ENCODE peak calls at places on chromosomes 3 and 15, in six cellular contexts. Y is heart right ventricle; I is HL-60; G is BE2C; Q is Jurkat, Clone E6-1; N is adrenal gland. K is an unnamed sample.

GRCh38 chr3:6921041-6921440 is 60.1 kb downstream of the GRM7 start:
- DNase-seq in G (no peak), I (no peak), Y (no peak), N (no peak), Q (no peak), K (no peak)

GRCh38 chr3:13215940-13216546 is 142.8 kb upstream of the IQSEC1 start:
- DNase-seq in I (no peak), N (no peak), Q (no peak), Y (no peak), G (no peak), K (no peak)

GRCh38 chr15:76514292-76514691 is 177.7 kb downstream of the ISL2 start:
- DNase-seq in I (no peak), Y (no peak), N (no peak), G (no peak), Q (no peak), K (no peak)

GRCh38 chr3:112338727-112339056 is 5.7 kb downstream of the CD200 start:
- DNase-seq in Q (no peak), N (no peak), Y (no peak), G (no peak), I (no peak), K (no peak)

GRCh38 chr15:90402230-90402629 is 14.2 kb downstream of the IQGAP1 start:
- DNase-seq in Y (no peak), I (no peak), N (no peak), Q (no peak), G (no peak), K (peak; percentile 86)

GRCh38 chr3:14441920-14442300 is 39.5 kb downstream of the SLC6A6 start:
- DNase-seq in Q (no peak), Y (no peak), I (no peak), G (no peak), N (no peak), K (no peak)

GRCh38 chr3:123489400-123490004 is 40.6 kb upstream of the ADCY5 start:
- DNase-seq in Q (peak; percentile 27), I (peak; percentile 29), G (peak; percentile 73), N (peak; percentile 70), Y (peak; percentile 76), K (peak; percentile 68)

GRCh38 chr15:69318033-69318432 is 19.3 kb downstream of the PAQR5 start:
- DNase-seq in G (no peak), Y (no peak), Q (no peak), I (no peak), N (no peak), K (no peak)

GRCh38 chr3:194281306-194281705 is 69.8 kb downstream of the CPN2 start:
- DNase-seq in Q (no peak), G (no peak), Y (no peak), I (no peak), N (peak; percentile 15), K (peak; percentile 34)

GRCh38 chr3:182226995-182227394 is 515.3 kb downstream of the SOX2 start:
- DNase-seq in I (no peak), Q (no peak), G (no peak), Y (no peak), N (no peak), K (no peak)

GRCh38 chr3:193743702-193744047 is 150.7 kb downstream of the OPA1 start:
- DNase-seq in N (no peak), G (no peak), I (peak; percentile 11), Q (no peak), Y (no peak), K (no peak)

GRCh38 chr3:137249311-137249940 is 291.6 kb downstream of the IL20RB start:
- DNase-seq in G (no peak), I (no peak), Y (no peak), Q (no peak), N (no peak), K (no peak)

GRCh38 chr15:72554471-72555425 is 80.6 kb downstream of the ARIH1 start:
- DNase-seq in G (no peak), Q (no peak), I (no peak), Y (no peak), N (peak; percentile 34), K (no peak)

GRCh38 chr3:113091417-113091816 is 100.6 kb downstream of the GTPBP8 start:
- DNase-seq in I (no peak), N (no peak), Q (no peak), Y (no peak), G (no peak), K (no peak)

GRCh38 chr15:39287322-39288195 is 293.3 kb upstream of the THBS1 start:
- DNase-seq in I (no peak), Q (no peak), N (no peak), Y (no peak), G (no peak), K (no peak)

GRCh38 chr15:80026310-80026709 is 33.2 kb upstream of the ZFAND6 start:
- DNase-seq in I (no peak), N (no peak), Y (no peak), Q (no peak), G (no peak), K (no peak)

GRCh38 chr3:3800685-3801509 is 1.7 kb downstream of the LRRN1 start:
- DNase-seq in G (no peak), I (no peak), Y (peak; percentile 16), Q (no peak), N (peak; percentile 15), K (no peak)

GRCh38 chr3:3801510-3801841 is 2.2 kb downstream of the LRRN1 start:
- DNase-seq in I (no peak), N (no peak), Y (no peak), G (no peak), Q (no peak), K (no peak)

GRCh38 chr3:3799173-3800075 is at the start of gene LRRN1:
- DNase-seq in Q (peak; percentile 33), I (no peak), N (peak; percentile 36), G (no peak), Y (peak; percentile 34), K (no peak)

GRCh38 chr3:3800076-3800448 is 831 bp downstream of the LRRN1 start:
- DNase-seq in I (no peak), Y (no peak), N (no peak), G (no peak), Q (no peak), K (no peak)

DNA sequence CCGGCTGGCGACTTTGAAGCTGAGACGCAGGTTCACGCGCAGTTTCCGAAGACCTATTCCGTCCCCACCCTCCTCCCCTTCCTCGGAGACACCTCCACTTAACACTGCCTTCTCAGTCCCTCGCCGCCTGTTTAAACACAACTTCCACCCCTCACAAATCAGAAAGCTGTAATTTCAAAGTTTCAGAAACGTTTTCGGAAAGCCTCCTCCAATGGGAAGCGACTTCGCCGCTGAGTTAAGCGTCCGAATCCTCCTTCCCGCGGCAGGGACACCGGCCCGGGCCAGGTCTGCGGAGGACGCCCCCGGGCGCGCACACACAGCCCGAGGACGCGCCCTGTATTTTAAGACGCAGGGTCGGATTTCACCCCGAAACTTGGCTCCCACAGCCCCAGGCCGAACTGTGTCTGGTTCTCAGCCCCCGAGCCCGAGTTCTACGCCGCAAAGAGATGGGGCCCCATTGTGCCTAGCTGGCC is 554 bp upstream of the LRRN1 start:
- DNase-seq in G (no peak), I (no peak), Q (peak; percentile 60), Y (peak; percentile 11), N (no peak), K (no peak)
- H3K4me3 ChIP-seq in G (no peak overlapping the region), I (peak overlapping the region; percentile 33), Q (peak overlapping the region; percentile 52), Y (peak overlapping the region; percentile 56), N (peak overlapping the region; percentile 54), K (peak overlapping the region; percentile 36)

GRCh38 chr3:77373619-77374018 is 333.7 kb downstream of the ROBO2 start:
- DNase-seq in Y (no peak), Q (no peak), G (no peak), N (no peak), I (no peak), K (no peak)

GRCh38 chr3:77372018-77372417 is 332.1 kb downstream of the ROBO2 start:
- DNase-seq in Y (no peak), G (no peak), I (no peak), N (no peak), Q (no peak), K (no peak)

GRCh38 chr3:77377717-77378116 is 337.8 kb downstream of the ROBO2 start:
- DNase-seq in N (no peak), I (no peak), Y (no peak), G (peak; percentile 35), Q (no peak), K (no peak)

GRCh38 chr3:77370413-77370812 is 330.5 kb downstream of the ROBO2 start:
- DNase-seq in Y (peak; percentile 12), N (no peak), I (no peak), G (peak; percentile 39), Q (no peak), K (no peak)

GRCh38 chr3:77372634-77373346 is 332.9 kb downstream of the ROBO2 start:
- DNase-seq in Y (no peak), I (no peak), Q (no peak), N (no peak), G (no peak), K (no peak)
- H3K4me3 ChIP-seq in Y (no peak overlapping the region), I (no peak overlapping the region), Q (no peak overlapping the region), N (no peak overlapping the region), G (no peak overlapping the region), K (no peak overlapping the region)

GRCh38 chr3:23127196-23127595 is 75.9 kb upstream of the UBE2E2 start:
- DNase-seq in Y (no peak), N (no peak), I (no peak), Q (no peak), G (no peak), K (no peak)

GRCh38 chr3:23128655-23129054 is 74.5 kb upstream of the UBE2E2 start:
- DNase-seq in N (no peak), I (no peak), G (no peak), Q (no peak), Y (no peak), K (no peak)

GRCh38 chr3:23129062-23129461 is 74.1 kb upstream of the UBE2E2 start:
- DNase-seq in Y (no peak), I (no peak), N (no peak), Q (no peak), G (no peak), K (no peak)

GRCh38 chr3:23130406-23130805 is 72.7 kb upstream of the UBE2E2 start:
- DNase-seq in N (no peak), Y (no peak), Q (no peak), G (no peak), I (no peak), K (no peak)

GRCh38 chr3:23129817-23130216 is 73.3 kb upstream of the UBE2E2 start:
- DNase-seq in Y (no peak), N (no peak), I (no peak), Q (no peak), G (no peak), K (no peak)
- H3K4me3 ChIP-seq in Y (no peak overlapping the region), N (peak overlapping the region; percentile 23), I (no peak overlapping the region), Q (no peak overlapping the region), G (no peak overlapping the region), K (no peak overlapping the region)

GRCh38 chr15:63110428-63111026 is 11.1 kb upstream of the LACTB start:
- DNase-seq in G (peak; percentile 24), I (no peak), N (no peak), Y (no peak), Q (no peak), K (no peak)

GRCh38 chr15:63107895-63108546 is 13.6 kb upstream of the LACTB start:
- DNase-seq in Q (no peak), N (no peak), I (no peak), G (no peak), Y (no peak), K (no peak)

GRCh38 chr15:63109498-63110290 is 12.0 kb upstream of the LACTB start:
- DNase-seq in I (no peak), Q (no peak), Y (no peak), N (no peak), G (no peak), K (no peak)

DNA sequence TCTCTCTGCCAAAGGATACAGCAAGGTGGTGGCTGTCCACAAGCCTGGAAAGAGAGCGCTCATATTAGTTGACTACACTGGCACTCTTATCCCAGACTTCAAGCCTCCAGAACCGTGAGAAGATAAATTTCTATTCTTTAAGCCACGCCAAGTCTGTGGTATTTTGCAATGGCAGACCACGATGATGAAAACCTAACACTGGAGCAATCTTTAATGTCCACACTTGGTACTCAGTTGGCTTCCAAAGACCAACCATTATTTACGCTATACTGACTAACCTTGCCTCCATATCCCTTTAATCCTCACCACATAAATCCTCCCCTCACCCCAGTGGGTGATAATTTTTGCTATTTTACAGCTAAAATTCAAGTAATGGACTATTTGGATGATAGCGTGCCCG is 16.9 kb upstream of the LACTB start:
- DNase-seq in G (no peak), Q (no peak), I (no peak), Y (no peak), N (no peak), K (no peak)
- H3K4me3 ChIP-seq in G (no peak overlapping the region), Q (no peak overlapping the region), I (no peak overlapping the region), Y (no peak overlapping the region), N (no peak overlapping the region), K (no peak overlapping the region)